ENCODE peak calls at places on chromosomes 7 and 10, in four cellular contexts. E is stimulated activated CD4-positive, alpha-beta T cell treated with anti-CD3 and anti-CD28 coated beads, Interleukin-15, amount 100 ng/mL, for 24 hours; P is nucleus accumbens; J is NCI-H1417. R is an unnamed sample.

GRCh38 chr10:95841711-95842498 is 65.9 kb upstream of the CC2D2B start:
- DNase-seq in E (peak; percentile 35), P (peak; percentile 6), J (peak; percentile 35), R (no peak)

GRCh38 chr10:102837230-102837721 is at the start of gene CYP17A1:
- DNase-seq in P (no peak), E (no peak), J (no peak), R (no peak)

GRCh38 chr7:43491984-43492383 is 90.9 kb upstream of the STK17A start:
- DNase-seq in J (no peak), P (no peak), E (no peak), R (no peak)

GRCh38 chr7:99621271-99621670 is 4.5 kb downstream of the ZSCAN25 start:
- DNase-seq in P (no peak), E (no peak), J (no peak), R (no peak)

GRCh38 chr10:20714979-20715378 is 182.1 kb downstream of the NEBL start:
- DNase-seq in P (no peak), J (no peak), E (no peak), R (no peak)

GRCh38 chr10:132319853-132320669 is 11.9 kb upstream of the LRRC27 start:
- DNase-seq in P (no peak), E (peak; percentile 57), J (no peak), R (peak; percentile 23)

GRCh38 chr10:1050555-1050954 is 1.6 kb upstream of the IDI1 start:
- DNase-seq in P (no peak), J (no peak), E (peak; percentile 55), R (peak; percentile 15)

GRCh38 chr7:151087247-151088018 is 1.2 kb downstream of the AGAP3 start:
- DNase-seq in J (peak; percentile 31), P (peak; percentile 77), E (peak; percentile 55), R (peak; percentile 26)

GRCh38 chr7:92925876-92926696 is 89.7 kb upstream of the CDK6 start:
- DNase-seq in E (no peak), P (no peak), J (no peak), R (no peak)

GRCh38 chr10:19819419-19820033 is 3.3 kb downstream of the PLXDC2 start:
- DNase-seq in P (peak; percentile 18), E (peak; percentile 5), J (no peak), R (no peak)

GRCh38 chr7:44654255-44654791 is 47.9 kb downstream of the OGDH start:
- DNase-seq in E (no peak), P (no peak), J (no peak), R (no peak)

GRCh38 chr7:20164420-20165145 is 52.6 kb downstream of the MACC1 start:
- DNase-seq in E (no peak), J (no peak), P (no peak), R (no peak)

GRCh38 chr7:121083790-121084251 is 95.3 kb downstream of the CPED1 start:
- DNase-seq in J (no peak), E (no peak), P (no peak), R (no peak)

GRCh38 chr7:32588657-32589056 is 93.4 kb downstream of the AVL9 start:
- DNase-seq in J (no peak), P (no peak), E (peak; percentile 10), R (no peak)

GRCh38 chr10:92242910-92243671 is 47.8 kb downstream of the CPEB3 start:
- DNase-seq in E (peak; percentile 54), P (peak; percentile 78), J (peak; percentile 48), R (no peak)

GRCh38 chr10:89697946-89698345 is 3.4 kb upstream of the KIF20B start:
- DNase-seq in E (no peak), J (no peak), P (no peak), R (no peak)

GRCh38 chr10:75396861-75397570 is 4.5 kb downstream of the ZNF503 start:
- DNase-seq in P (peak; percentile 32), E (no peak), J (no peak), R (no peak)

GRCh38 chr10:97726636-97727178 is 10.2 kb upstream of the ZFYVE27 start:
- DNase-seq in E (no peak), P (no peak), J (no peak), R (no peak)

GRCh38 chr7:68726386-68726785 is 871.9 kb upstream of the AUTS2 start:
- DNase-seq in J (no peak), P (no peak), E (no peak), R (no peak)

GRCh38 chr7:118169146-118169545 is 14.8 kb upstream of the LSM8 start:
- DNase-seq in E (no peak), P (no peak), J (no peak), R (no peak)

GRCh38 chr7:7639421-7639820 is 1.1 kb upstream of the UMAD1 start:
- DNase-seq in E (no peak), P (no peak), J (no peak), R (no peak)

GRCh38 chr10:58981846-58982245 is 194.6 kb upstream of the PHYHIPL start:
- DNase-seq in J (no peak), P (no peak), E (no peak), R (no peak)

GRCh38 chr10:95406651-95407280 is 116.0 kb upstream of the PDLIM1 start:
- DNase-seq in J (no peak), P (peak; percentile 29), E (no peak), R (no peak)

R was measured in activated T-helper 9 cell treated with anti-CD3 and anti-CD28 coated beads, Interleukin-2, amount 50 U/mL, for 16 hours.